ENCODE peak calls at places on chromosomes 7 and 10, in four cellular contexts. Q is mesendoderm, J is IMR-90, B is H1. T is an unnamed sample.
A peak's percentile ranks its signal among the peaks of the same experiment; 100 is the strongest.

GRCh38 chr7:151249732-151250072 is 1.2 kb upstream of the SMARCD3 start:
- DNase-seq in Q (peak; percentile 73), J (peak; percentile 39), B (no peak), T (peak; percentile 64)

GRCh38 chr10:62475531-62475930 is 101.4 kb downstream of the ZNF365 start:
- DNase-seq in Q (no peak), B (no peak), J (no peak), T (no peak)

GRCh38 chr10:51937736-51938135 is 238.3 kb upstream of the CSTF2T start:
- DNase-seq in J (peak; percentile 91), B (no peak), Q (no peak), T (no peak)

GRCh38 chr7:131040467-131040932 is 287.2 kb upstream of the MKLN1 start:
- DNase-seq in Q (peak; percentile 68), B (no peak), J (peak; percentile 77), T (peak; percentile 50)

GRCh38 chr10:132450825-132451505 is 54.0 kb downstream of the PWWP2B start:
- DNase-seq in B (no peak), Q (no peak), J (no peak), T (no peak)

GRCh38 chr7:140005754-140006503 is 56.8 kb downstream of the PARP12 start:
- DNase-seq in Q (peak; percentile 85), J (no peak), B (peak; percentile 47), T (peak; percentile 91)

GRCh38 chr7:97006146-97006950 is 995 bp downstream of the DLX6 start:
- DNase-seq in B (no peak), Q (peak; percentile 90), J (peak; percentile 1), T (peak; percentile 80)

GRCh38 chr7:29749701-29750321 is 56.5 kb upstream of the WIPF3 start:
- DNase-seq in B (no peak), J (no peak), Q (peak; percentile 13), T (no peak)

GRCh38 chr7:120718361-120718760 is 139.6 kb downstream of the TSPAN12 start:
- DNase-seq in B (no peak), Q (no peak), J (no peak), T (no peak)

GRCh38 chr10:102702742-102703141 is 11.5 kb downstream of the ARL3 start:
- DNase-seq in Q (no peak), B (no peak), J (peak; percentile 40), T (no peak)

GRCh38 chr10:84429926-84430520 is 101.6 kb downstream of the CCSER2 start:
- DNase-seq in Q (peak; percentile 91), J (peak; percentile 47), B (peak; percentile 60), T (peak; percentile 88)

GRCh38 chr7:4712371-4713182 is 30.5 kb downstream of the FOXK1 start:
- DNase-seq in J (peak; percentile 36), B (no peak), Q (no peak), T (no peak)

GRCh38 chr10:21920633-21921032 is 82.9 kb downstream of the DNAJC1 start:
- DNase-seq in J (no peak), Q (no peak), B (no peak), T (no peak)

GRCh38 chr10:43854042-43854441 is 205.4 kb upstream of the ZNF32 start:
- DNase-seq in Q (peak; percentile 83), J (peak; percentile 22), B (no peak), T (no peak)

GRCh38 chr7:50653116-50653854 is 88.1 kb upstream of the DDC start:
- DNase-seq in Q (no peak), B (no peak), J (no peak), T (no peak)

GRCh38 chr7:29398011-29398410 is 165.6 kb upstream of the PRR15 start:
- DNase-seq in Q (no peak), J (no peak), B (no peak), T (no peak)

GRCh38 chr7:138044897-138045296 is 31.4 kb upstream of the AKR1D1 start:
- DNase-seq in Q (no peak), B (no peak), J (no peak), T (no peak)

GRCh38 chr7:100890640-100891521 is 1.4 kb upstream of the UFSP1 start:
- DNase-seq in J (no peak), B (no peak), Q (no peak), T (peak; percentile 56)

GRCh38 chr7:157429001-157429679 is 92.3 kb downstream of the DNAJB6 start:
- DNase-seq in J (no peak), B (no peak), Q (no peak), T (no peak)

GRCh38 chr7:4079366-4079765 is 602.7 kb upstream of the FOXK1 start:
- DNase-seq in J (no peak), B (no peak), Q (no peak), T (no peak)

GRCh38 chr7:50456371-50457123 is 6.4 kb upstream of the FIGNL1 start:
- DNase-seq in B (no peak), J (no peak), Q (no peak), T (no peak)

GRCh38 chr7:24874791-24875190 is 105.2 kb downstream of the OSBPL3 start:
- DNase-seq in J (no peak), B (no peak), Q (no peak), T (no peak)
- H3K56ac ChIP-seq in J (no peak overlapping the region), B (no peak overlapping the region), Q (no peak overlapping the region), T (no peak overlapping the region)

DNA sequence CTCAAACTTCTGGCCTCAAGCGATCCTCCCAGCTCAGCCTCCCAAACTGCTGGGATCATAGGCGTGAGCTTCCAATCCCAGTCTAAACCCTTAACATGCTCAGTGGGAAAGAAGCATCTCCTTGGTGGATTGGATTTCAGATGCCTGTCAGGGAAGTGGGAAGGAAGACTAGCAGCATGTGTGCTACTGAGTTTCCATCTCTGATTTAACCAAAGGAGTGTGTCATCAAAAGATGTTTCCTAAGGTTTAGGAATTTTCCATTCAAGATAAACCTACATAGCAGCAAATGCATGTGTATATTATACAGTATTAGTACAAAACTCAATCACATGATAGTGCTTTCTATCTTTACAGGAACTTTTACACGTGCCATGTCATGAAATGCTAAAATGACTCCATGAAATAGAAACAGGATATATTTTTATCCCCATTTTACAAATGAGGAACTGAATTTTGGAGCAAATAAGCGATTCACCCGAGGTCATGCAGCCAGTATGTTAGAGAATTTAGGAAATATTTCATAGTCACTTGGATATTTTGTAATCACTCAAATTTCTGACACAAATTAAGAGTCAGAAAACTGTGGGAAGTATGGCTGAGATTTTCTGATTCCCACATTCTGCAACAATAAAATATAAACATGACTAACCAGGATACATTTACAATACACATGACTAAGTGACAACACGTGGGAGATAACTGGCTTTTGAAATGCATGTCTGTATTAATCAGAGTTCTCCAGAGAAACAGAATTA is 11.5 kb upstream of the TMEM26 start:
- DNase-seq in B (no peak), Q (no peak), J (peak; percentile 88), T (no peak)
- H3K9ac ChIP-seq in B (no peak overlapping the region), Q (no peak overlapping the region), J (no peak overlapping the region), T (no peak overlapping the region)

GRCh38 chr10:24333736-24334135 is 124.8 kb downstream of the KIAA1217 start:
- DNase-seq in Q (no peak), B (no peak), J (peak; percentile 63), T (no peak)
- H3K56ac ChIP-seq in Q (no peak overlapping the region), B (no peak overlapping the region), J (no peak overlapping the region), T (no peak overlapping the region)

GRCh38 chr10:104736006-104736405 is 94.9 kb downstream of the SORCS3 start:
- DNase-seq in Q (no peak), J (no peak), B (no peak), T (no peak)
- H3K9ac ChIP-seq in Q (no peak overlapping the region), J (no peak overlapping the region), B (no peak overlapping the region), T (no peak overlapping the region)

T was measured in H9.